ENCODE peak calls at places on chromosomes 4 and X, in four cellular contexts. L, I, N and H are unnamed samples. For H3K4me1, the result is how much of the 10 kb centered on the place peaks cover.

GRCh38 chr4:147753047-147753446 is 21.2 kb downstream of the ARHGAP10 start:
- DNase-seq in L (no peak), I (no peak), N (no peak), H (no peak)

GRCh38 chrX:7706032-7706431 is 136.9 kb upstream of the VCX start:
- DNase-seq in L (no peak), I (no peak), N (no peak), H (no peak)

GRCh38 chr4:5772528-5773270 is 61.7 kb downstream of the EVC start:
- DNase-seq in L (no peak), I (no peak), N (no peak), H (no peak)

GRCh38 chrX:48025561-48025960 is 18.8 kb downstream of the SPACA5 start:
- DNase-seq in L (peak), I (peak), N (peak), H (no peak)

GRCh38 chr4:79247695-79248394 is 78.0 kb downstream of the NAA11 start:
- DNase-seq in L (no peak), I (no peak), N (no peak), H (no peak)

GRCh38 chr4:107751670-107752069 is 31.6 kb upstream of the PAPSS1 start:
- DNase-seq in L (no peak), I (no peak), N (no peak), H (no peak)

GRCh38 chr4:2063557-2064275 is 4.6 kb downstream of the NAT8L start:
- DNase-seq in L (no peak), I (no peak), N (no peak), H (no peak)

GRCh38 chr4:2060578-2061207 is 1.6 kb downstream of the NAT8L start:
- DNase-seq in L (no peak), I (no peak), N (no peak), H (no peak)

GRCh38 chrX:10111364-10112148 is 45.2 kb upstream of the CLCN4 start:
- DNase-seq in L (peak), I (peak), N (peak), H (no peak)

GRCh38 chr4:118102195-118102594 is 67.9 kb downstream of the NDST3 start:
- DNase-seq in L (no peak), I (no peak), N (no peak), H (no peak)

GRCh38 chr4:1011022-1011694 is at the start of gene FGFRL1:
- DNase-seq in L (peak), I (peak), N (peak), H (peak)

GRCh38 chrX:72121381-72121780 is 10.3 kb downstream of the RTL5 start:
- DNase-seq in L (peak), I (peak), N (peak), H (peak)

GRCh38 chr4:6475492-6476020 is 3.1 kb upstream of the PPP2R2C start:
- DNase-seq in L (no peak), I (no peak), N (no peak), H (no peak)

GRCh38 chr4:26458104-26458503 is 32.2 kb downstream of the CCKAR start:
- DNase-seq in L (no peak), I (no peak), N (no peak), H (no peak)

GRCh38 chrX:30735839-30736238 is 82.6 kb downstream of the GK start:
- DNase-seq in L (peak), I (peak), N (peak), H (no peak)

GRCh38 chrX:150863191-150863590 is 35.3 kb downstream of the CD99L2 start:
- DNase-seq in L (no peak), I (no peak), N (no peak), H (no peak)

GRCh38 chr4:40325406-40326019 is 9.6 kb upstream of the CHRNA9 start:
- DNase-seq in L (peak), I (no peak), N (peak), H (no peak)

GRCh38 chrX:154486052-154486395 is 391 bp downstream of the UBL4A start:
- DNase-seq in L (peak), I (no peak), N (peak), H (no peak)

GRCh38 chrX:23031600-23031999 is 31.8 kb downstream of the DDX53 start:
- DNase-seq in L (no peak), I (no peak), N (no peak), H (no peak)

GRCh38 chrX:130575831-130576404 is 174.1 kb downstream of the RBMX2 start:
- DNase-seq in L (peak), I (peak), N (peak), H (no peak)

GRCh38 chrX:108270739-108271396 is 167.4 kb downstream of the COL4A6 start:
- DNase-seq in L (no peak), I (no peak), N (no peak), H (no peak)

GRCh38 chr4:118790544-118790943 is 45.4 kb downstream of the SEC24D start:
- DNase-seq in L (no peak), I (no peak), N (no peak), H (no peak)

DNA sequence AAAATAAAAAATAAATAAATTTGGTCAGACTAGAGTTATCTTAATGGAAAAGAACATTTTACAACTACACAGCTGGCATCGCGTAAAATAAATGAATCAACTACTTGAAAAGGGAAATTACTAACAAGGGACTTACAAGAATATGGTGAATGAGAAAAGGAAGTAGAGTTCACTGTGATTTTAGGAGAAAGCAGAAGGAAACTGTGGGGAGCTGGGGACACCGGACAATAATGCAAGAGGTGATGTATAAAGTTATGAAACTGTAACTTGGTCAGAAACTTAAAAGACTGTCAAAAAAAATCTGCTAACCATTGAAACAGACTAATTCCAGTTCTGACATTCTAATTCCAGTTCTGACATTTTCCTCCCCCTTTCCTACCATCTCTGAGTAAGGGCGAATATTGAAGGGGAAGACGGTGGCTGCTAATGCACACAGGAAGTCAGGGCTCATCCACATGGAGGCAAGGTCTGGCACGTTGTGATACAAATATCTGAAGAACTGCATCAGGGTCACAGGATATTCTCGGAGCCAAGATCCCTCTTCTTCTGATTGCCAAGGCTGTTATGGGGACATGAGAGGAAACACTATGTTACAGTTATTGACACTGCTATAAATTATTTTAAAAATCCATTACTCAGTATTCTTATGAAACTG is 170.5 kb downstream of the CDS1 start:
- DNase-seq in L (peak), I (no peak), N (no peak), H (no peak)
- H3K4me1 ChIP-seq in L (under half), I (under half), N (under half), H (under half)

GRCh38 chr4:88414755-88415154 is 36.1 kb downstream of the HERC6 start:
- DNase-seq in L (no peak), I (no peak), N (no peak), H (no peak)

GRCh38 chr4:88411491-88412101 is 32.9 kb downstream of the HERC6 start:
- DNase-seq in L (no peak), I (no peak), N (no peak), H (no peak)

GRCh38 chr4:88409789-88410188 is 31.1 kb downstream of the HERC6 start:
- DNase-seq in L (no peak), I (no peak), N (no peak), H (no peak)

GRCh38 chr4:88409206-88409605 is 30.6 kb downstream of the HERC6 start:
- DNase-seq in L (no peak), I (no peak), N (no peak), H (no peak)
- TF ChIP-seq CTCF in L (no peak), I (no peak), N (no peak), H (no peak)

DNA sequence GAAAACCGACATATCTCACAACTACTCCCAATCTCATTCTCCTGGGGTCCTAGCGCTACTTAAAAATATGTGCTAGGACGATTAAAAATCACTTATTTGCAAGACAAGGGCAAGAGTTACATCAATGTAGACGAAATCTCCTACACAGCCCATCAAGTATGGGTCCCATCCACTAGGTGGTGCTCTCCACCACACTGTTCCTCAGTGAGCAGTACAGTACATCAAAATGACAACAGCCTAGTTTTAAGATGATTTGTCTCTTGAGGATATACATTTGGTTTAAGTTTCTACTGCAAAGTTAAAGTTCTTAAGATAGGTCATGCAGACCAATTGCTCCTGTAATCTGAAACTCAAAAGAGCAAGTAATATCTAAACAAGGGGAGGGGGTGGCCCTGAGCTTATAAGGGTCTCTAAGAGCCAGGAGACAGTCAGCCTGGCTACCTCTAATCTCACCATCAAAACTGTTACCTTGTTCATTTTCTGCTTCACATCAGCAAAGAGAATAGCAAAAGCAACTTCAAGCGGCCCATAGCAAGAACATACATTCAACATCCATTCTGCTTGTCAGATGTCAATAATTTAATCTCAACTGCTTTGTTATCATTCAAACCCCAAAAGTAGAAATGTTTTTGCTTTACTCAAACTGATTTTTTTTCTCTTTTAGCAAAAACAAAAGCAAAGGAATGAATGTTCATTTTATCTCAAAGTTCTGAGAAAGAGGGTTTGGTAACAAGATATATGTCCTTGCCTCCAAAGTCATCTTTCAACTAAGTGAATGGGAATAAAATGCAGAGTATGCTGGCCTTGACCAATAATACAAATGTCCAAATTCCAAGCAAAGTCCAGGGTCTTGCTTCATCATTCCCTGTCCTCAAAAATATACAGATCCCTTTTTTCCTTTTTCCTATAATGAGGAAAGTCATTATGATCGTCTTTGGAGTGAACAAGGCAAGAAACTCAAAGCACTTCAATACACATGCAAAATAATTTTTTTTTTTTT is 53.1 kb downstream of the STX18 start:
- DNase-seq in L (peak), I (peak), N (peak), H (peak)
- H3K4me1 ChIP-seq in L (under half), I (under half), N (under half), H (under half)

GRCh38 chr4:8315343-8316250 is 46.0 kb downstream of the HTRA3 start:
- DNase-seq in L (peak), I (no peak), N (peak), H (no peak)
- TF ChIP-seq CTCF in L (no peak), I (no peak), N (no peak), H (no peak)

DNA sequence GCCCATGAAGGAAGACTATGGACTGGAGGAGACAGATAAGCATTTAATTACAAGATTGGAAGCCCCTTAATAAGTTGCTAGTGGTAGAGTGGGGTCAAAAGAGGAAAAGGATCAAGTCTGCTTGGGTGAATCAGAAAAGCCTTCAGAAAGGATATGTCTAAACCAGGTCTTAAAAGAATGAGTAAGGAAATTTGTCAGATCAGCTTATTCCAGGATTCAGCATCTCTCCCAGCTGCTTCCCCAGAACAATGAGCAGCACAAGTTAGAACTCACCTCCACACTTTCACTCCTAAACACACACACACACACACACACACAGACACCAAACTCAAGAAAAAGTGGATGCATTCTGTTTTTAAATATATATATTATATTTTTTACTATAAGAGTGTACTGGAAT is 166.5 kb downstream of the CPEB2 start:
- DNase-seq in L (no peak), I (no peak), N (no peak), H (no peak)
- H3K4me1 ChIP-seq in L (under half), I (under half), N (under half), H (under half)

DNA sequence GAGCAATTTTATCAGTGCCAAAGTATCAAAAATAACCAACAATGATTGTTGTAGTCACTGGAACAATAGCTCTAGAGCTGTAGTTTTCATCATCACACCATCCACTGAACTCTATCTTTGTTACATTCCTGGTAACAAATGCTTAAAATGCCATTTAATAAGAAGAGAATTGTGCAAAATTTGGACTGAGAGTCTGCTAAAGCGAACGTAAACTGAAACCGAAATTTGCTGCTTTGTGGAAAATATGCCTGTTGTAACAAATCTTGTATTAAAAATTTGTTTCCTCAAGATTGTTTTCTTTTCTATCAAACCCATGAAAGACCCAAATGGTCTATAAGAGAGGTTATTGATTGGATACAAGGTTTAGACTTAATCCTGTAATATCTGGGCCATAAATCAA is 109.3 kb upstream of the TECRL start:
- DNase-seq in L (no peak), I (no peak), N (no peak), H (no peak)
- TF ChIP-seq CTCF in L (no peak), I (no peak), N (no peak), H (no peak)

GRCh38 chr4:154489558-154490260 is 1.9 kb downstream of the DCHS2 start:
- DNase-seq in L (no peak), I (no peak), N (no peak), H (no peak)

GRCh38 chr4:154490589-154491340 is 834 bp downstream of the DCHS2 start:
- DNase-seq in L (peak), I (no peak), N (no peak), H (no peak)

GRCh38 chr4:154490261-154490588 is 1.4 kb downstream of the DCHS2 start:
- DNase-seq in L (no peak), I (no peak), N (no peak), H (no peak)

GRCh38 chr4:154487144-154487543 is 4.5 kb downstream of the DCHS2 start:
- DNase-seq in L (no peak), I (no peak), N (no peak), H (no peak)

GRCh38 chr4:154485127-154485773 is 6.3 kb downstream of the DCHS2 start:
- DNase-seq in L (no peak), I (no peak), N (no peak), H (no peak)
- H3K4me1 ChIP-seq in L (under half), I (under half), N (under half), H (under half)

GRCh38 chr4:3465698-3466671 is 2.9 kb downstream of the DOK7 start:
- DNase-seq in L (no peak), I (no peak), N (peak), H (no peak)
- TF ChIP-seq CTCF in L (no peak), I (no peak), N (peak), H (no peak)

DNA sequence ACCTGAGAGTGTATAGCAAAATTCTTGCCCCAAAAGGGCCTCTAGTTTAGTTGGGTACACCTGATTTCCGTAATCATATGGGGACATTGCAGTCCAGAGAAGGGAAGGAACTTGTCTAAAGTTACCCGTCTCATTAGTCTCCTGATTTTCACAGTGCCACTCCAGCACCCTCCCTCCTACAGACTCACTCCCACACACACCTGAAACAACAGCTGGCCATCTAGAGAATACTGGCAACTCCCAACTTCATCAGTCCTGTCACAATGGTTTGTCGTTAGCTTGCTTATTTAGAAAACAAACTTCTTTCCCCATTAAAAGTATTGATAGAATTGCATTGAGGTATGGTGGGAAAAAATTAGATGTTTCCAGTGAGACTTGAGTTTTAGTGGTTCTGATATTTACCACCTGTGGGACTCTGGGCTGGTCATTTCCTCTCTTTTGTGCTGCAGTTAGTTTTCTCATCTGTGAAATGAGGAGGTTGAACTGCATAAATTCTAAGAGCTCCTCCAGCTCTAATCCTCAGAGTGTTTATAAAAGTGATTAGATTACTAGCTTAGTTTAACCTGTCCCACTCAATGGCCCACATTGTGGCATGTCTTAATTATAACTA is 1.7 kb downstream of the IL13RA1 start:
- DNase-seq in L (no peak), I (no peak), N (no peak), H (no peak)
- H3K4me1 ChIP-seq in L (under half), I (under half), N (under half), H (under half)